ENCODE peak calls at places on chromosome 2, in five cellular contexts. P, B, I, T and F are unnamed samples.

GRCh38 chr2:98467082-98467536 is 22.5 kb downstream of the INPP4A start:
- DNase-seq in P (no peak), B (no peak), I (no peak), T (no peak), F (no peak)

GRCh38 chr2:57598552-57598951 is 448.1 kb upstream of the VRK2 start:
- DNase-seq in P (no peak), B (no peak), I (no peak), T (no peak), F (no peak)

GRCh38 chr2:240217431-240218301 is 77.2 kb upstream of the OTOS start:
- DNase-seq in P (no peak), B (no peak), I (no peak), T (no peak), F (no peak)

GRCh38 chr2:45342-46130 is 769 bp downstream of the FAM110C start:
- DNase-seq in P (no peak), B (no peak), I (no peak), T (no peak), F (no peak)

GRCh38 chr2:143252138-143252907 is 123.1 kb downstream of the ARHGAP15 start:
- DNase-seq in P (no peak), B (no peak), I (peak), T (no peak), F (no peak)

GRCh38 chr2:119387381-119388129 is 20.8 kb downstream of the DBI start:
- DNase-seq in P (no peak), B (no peak), I (peak), T (peak), F (peak)

GRCh38 chr2:37585295-37585908 is 86.0 kb downstream of the CDC42EP3 start:
- DNase-seq in P (no peak), B (no peak), I (peak), T (peak), F (peak)

GRCh38 chr2:108384662-108385393 is 7.1 kb downstream of the SULT1C4 start:
- DNase-seq in P (no peak), B (no peak), I (no peak), T (peak), F (no peak)

GRCh38 chr2:68714866-68715265 is 19.7 kb upstream of the ARHGAP25 start:
- DNase-seq in P (no peak), B (peak), I (no peak), T (peak), F (no peak)

GRCh38 chr2:216346781-216347180 is 25.5 kb downstream of the MARCHF4 start:
- DNase-seq in P (no peak), B (no peak), I (no peak), T (no peak), F (no peak)

GRCh38 chr2:237307495-237307894 is 106.5 kb downstream of the COL6A3 start:
- DNase-seq in P (no peak), B (no peak), I (no peak), T (no peak), F (no peak)

GRCh38 chr2:214649440-214650205 is 159.9 kb downstream of the BARD1 start:
- DNase-seq in P (no peak), B (no peak), I (peak), T (no peak), F (peak)

GRCh38 chr2:2007551-2008501 is 263.5 kb upstream of the PXDN start:
- DNase-seq in P (no peak), B (no peak), I (no peak), T (no peak), F (no peak)

GRCh38 chr2:58553937-58554336 is 312.8 kb upstream of the FANCL start:
- DNase-seq in P (no peak), B (no peak), I (peak), T (peak), F (no peak)

GRCh38 chr2:232420463-232421188 is 14.0 kb downstream of the ALPG start:
- DNase-seq in P (no peak), B (no peak), I (peak), T (peak), F (peak)

GRCh38 chr2:159131882-159132281 is 154.6 kb downstream of the WDSUB1 start:
- DNase-seq in P (peak), B (no peak), I (peak), T (no peak), F (peak)

GRCh38 chr2:120566331-120567035 is 169.2 kb upstream of the GLI2 start:
- DNase-seq in P (no peak), B (no peak), I (no peak), T (no peak), F (no peak)

GRCh38 chr2:149191915-149192314 is 138.5 kb upstream of the LYPD6 start:
- DNase-seq in P (no peak), B (no peak), I (peak), T (no peak), F (no peak)

GRCh38 chr2:46273225-46273863 is 23.9 kb upstream of the EPAS1 start:
- DNase-seq in P (no peak), B (no peak), I (peak), T (no peak), F (no peak)

GRCh38 chr2:226313071-226313470 is 486.5 kb downstream of the IRS1 start:
- DNase-seq in P (no peak), B (no peak), I (no peak), T (no peak), F (no peak)

GRCh38 chr2:103401621-103402020 is 639.8 kb downstream of the TMEM182 start:
- DNase-seq in P (no peak), B (no peak), I (peak), T (no peak), F (no peak)

GRCh38 chr2:204828191-204828590 is 282.9 kb downstream of the PARD3B start:
- DNase-seq in P (no peak), B (no peak), I (no peak), T (no peak), F (no peak)

GRCh38 chr2:230723363-230723762 is 10.7 kb downstream of the CAB39 start:
- DNase-seq in P (no peak), B (no peak), I (no peak), T (no peak), F (no peak)

GRCh38 chr2:237171396-237171795 is 85.7 kb downstream of the COPS8 start:
- DNase-seq in P (peak), B (no peak), I (peak), T (no peak), F (peak)

GRCh38 chr2:28346587-28346986 is 46.1 kb upstream of the FOSL2 start:
- DNase-seq in P (peak), B (no peak), I (no peak), T (no peak), F (peak)

GRCh38 chr2:26148501-26148900 is 24.4 kb upstream of the GAREM2 start:
- DNase-seq in P (no peak), B (no peak), I (no peak), T (no peak), F (peak)

GRCh38 chr2:64063924-64064331 is 44.7 kb upstream of the VPS54 start:
- DNase-seq in P (peak), B (no peak), I (peak), T (no peak), F (peak)

GRCh38 chr2:64062840-64063239 is 43.6 kb upstream of the VPS54 start:
- DNase-seq in P (peak), B (peak), I (peak), T (peak), F (peak)

GRCh38 chr2:64056021-64056420 is 36.8 kb upstream of the VPS54 start:
- DNase-seq in P (no peak), B (no peak), I (peak), T (no peak), F (no peak)

GRCh38 chr2:64063454-64063853 is 44.2 kb upstream of the VPS54 start:
- DNase-seq in P (no peak), B (no peak), I (no peak), T (no peak), F (no peak)

DNA sequence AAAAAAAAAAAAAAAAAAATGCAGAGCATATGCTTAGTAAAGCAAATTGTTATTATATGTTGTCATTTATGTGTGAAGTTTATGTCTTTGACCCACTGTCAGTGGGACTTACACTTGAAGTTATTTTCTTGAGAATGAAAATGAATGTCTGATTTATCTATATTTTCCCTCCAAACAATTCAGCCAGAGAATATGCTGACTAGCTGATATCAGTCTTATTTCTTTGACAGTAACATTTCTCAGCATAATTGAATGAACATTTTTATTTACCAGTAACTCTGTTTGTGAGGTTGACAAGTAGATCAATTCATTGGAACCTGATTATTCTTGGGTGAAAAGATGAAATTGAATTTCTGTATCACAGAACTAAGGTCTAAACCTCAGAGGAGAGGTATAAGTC is 40.0 kb upstream of the VPS54 start:
- DNase-seq in P (no peak), B (no peak), I (no peak), T (no peak), F (no peak)
- H3K4me3 ChIP-seq in P (no peak), B (no peak), I (no peak), T (no peak), F (no peak)

DNA sequence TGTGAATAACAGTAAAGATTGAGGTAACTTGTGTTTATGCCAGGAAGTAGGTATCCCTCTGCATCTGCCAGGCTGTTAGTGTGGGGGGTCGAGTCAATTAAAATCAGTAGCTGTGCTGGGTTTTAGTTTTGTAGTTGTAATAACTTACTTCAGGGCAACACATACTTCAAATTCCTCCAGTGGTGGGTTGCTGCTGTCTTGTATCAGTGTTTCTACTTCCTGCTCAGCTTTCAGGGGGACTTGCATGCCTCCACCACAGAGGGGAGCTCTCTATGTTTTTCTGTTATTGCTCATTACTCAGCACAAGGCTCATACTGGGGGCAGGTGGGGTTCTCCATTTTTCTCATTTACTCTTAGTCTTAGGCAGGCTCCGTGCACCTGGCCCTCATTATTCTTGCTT is 136.8 kb downstream of the CAPN13 start:
- DNase-seq in P (no peak), B (no peak), I (no peak), T (no peak), F (no peak)
- TF ChIP-seq CTCF in P (no peak), B (peak), I (no peak), T (no peak), F (no peak)

GRCh38 chr2:144518744-144519596 is 949 bp downstream of the ZEB2 start:
- DNase-seq in P (no peak), B (peak), I (no peak), T (peak), F (no peak)
- H3K4me3 ChIP-seq in P (peak), B (no peak), I (no peak), T (no peak), F (peak)

GRCh38 chr2:201362396-201362795 is 5.3 kb upstream of the FLACC1 start:
- DNase-seq in P (no peak), B (no peak), I (peak), T (no peak), F (peak)

GRCh38 chr2:201366166-201366565 is 9.0 kb upstream of the FLACC1 start:
- DNase-seq in P (no peak), B (no peak), I (no peak), T (no peak), F (no peak)

GRCh38 chr2:201361078-201361477 is 3.9 kb upstream of the FLACC1 start:
- DNase-seq in P (no peak), B (no peak), I (no peak), T (no peak), F (no peak)

GRCh38 chr2:201360256-201360655 is 3.1 kb upstream of the FLACC1 start:
- DNase-seq in P (no peak), B (no peak), I (no peak), T (no peak), F (no peak)

GRCh38 chr2:201363857-201364560 is 6.9 kb upstream of the FLACC1 start:
- DNase-seq in P (no peak), B (peak), I (peak), T (peak), F (peak)
- TF ChIP-seq CTCF in P (peak), B (peak), I (peak), T (peak), F (peak)

DNA sequence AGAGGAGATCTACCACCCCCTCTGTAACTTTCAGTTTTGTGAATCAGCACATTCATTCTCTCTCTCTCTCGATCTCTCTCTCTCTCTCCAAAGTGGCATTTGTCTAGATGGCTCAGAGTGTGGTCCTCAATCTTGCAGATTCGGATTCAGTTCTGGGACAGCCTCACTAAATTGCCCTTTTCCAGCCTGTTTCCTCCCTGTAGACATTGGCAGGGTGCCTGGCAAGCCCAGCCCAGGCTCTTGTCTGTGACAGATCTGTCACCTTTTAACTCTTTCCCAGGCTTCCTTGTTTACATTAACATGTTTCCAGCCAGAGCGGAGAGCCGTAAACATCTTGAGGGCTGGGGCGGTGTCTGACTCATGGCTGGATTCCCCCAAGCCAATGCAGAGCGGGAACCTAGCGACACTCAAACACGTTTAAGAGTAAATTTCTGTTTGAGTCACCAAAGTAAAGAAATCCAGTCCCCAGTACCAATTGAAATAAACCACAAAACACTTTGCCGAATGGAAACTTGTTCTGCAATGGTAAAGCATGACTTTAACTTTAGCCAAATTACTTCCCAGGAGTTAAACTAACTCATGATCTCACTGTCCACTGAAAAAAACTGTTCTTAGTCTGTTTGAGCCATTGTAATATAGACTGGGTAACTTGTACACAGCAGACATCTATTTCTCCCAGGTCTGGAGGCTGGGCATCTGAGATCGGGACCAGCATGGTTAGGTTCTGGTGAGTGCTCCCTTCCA is 6.6 kb upstream of the CYP27C1 start:
- DNase-seq in P (peak), B (peak), I (peak), T (peak), F (peak)
- H3K4me3 ChIP-seq in P (peak), B (no peak), I (no peak), T (no peak), F (no peak)

GRCh38 chr2:187138240-187138639 is 289.3 kb upstream of the ZSWIM2 start:
- DNase-seq in P (no peak), B (no peak), I (peak), T (peak), F (peak)
- TF ChIP-seq CTCF in P (peak), B (peak), I (peak), T (peak), F (peak)

GRCh38 chr2:104853401-104853925 is 452 bp upstream of the POU3F3 start:
- DNase-seq in P (no peak), B (no peak), I (no peak), T (no peak), F (no peak)

GRCh38 chr2:104855174-104856085 is 1.5 kb downstream of the POU3F3 start:
- DNase-seq in P (no peak), B (no peak), I (no peak), T (no peak), F (no peak)

GRCh38 chr2:104852161-104852689 is 1.7 kb upstream of the POU3F3 start:
- DNase-seq in P (no peak), B (no peak), I (no peak), T (no peak), F (no peak)

GRCh38 chr2:104854507-104855173 is 725 bp downstream of the POU3F3 start:
- DNase-seq in P (no peak), B (no peak), I (no peak), T (no peak), F (peak)

GRCh38 chr2:104853926-104854506 is at the start of gene POU3F3:
- DNase-seq in P (no peak), B (no peak), I (no peak), T (peak), F (peak)
- H3K4me3 ChIP-seq in P (no peak), B (peak), I (no peak), T (peak), F (peak)

DNA sequence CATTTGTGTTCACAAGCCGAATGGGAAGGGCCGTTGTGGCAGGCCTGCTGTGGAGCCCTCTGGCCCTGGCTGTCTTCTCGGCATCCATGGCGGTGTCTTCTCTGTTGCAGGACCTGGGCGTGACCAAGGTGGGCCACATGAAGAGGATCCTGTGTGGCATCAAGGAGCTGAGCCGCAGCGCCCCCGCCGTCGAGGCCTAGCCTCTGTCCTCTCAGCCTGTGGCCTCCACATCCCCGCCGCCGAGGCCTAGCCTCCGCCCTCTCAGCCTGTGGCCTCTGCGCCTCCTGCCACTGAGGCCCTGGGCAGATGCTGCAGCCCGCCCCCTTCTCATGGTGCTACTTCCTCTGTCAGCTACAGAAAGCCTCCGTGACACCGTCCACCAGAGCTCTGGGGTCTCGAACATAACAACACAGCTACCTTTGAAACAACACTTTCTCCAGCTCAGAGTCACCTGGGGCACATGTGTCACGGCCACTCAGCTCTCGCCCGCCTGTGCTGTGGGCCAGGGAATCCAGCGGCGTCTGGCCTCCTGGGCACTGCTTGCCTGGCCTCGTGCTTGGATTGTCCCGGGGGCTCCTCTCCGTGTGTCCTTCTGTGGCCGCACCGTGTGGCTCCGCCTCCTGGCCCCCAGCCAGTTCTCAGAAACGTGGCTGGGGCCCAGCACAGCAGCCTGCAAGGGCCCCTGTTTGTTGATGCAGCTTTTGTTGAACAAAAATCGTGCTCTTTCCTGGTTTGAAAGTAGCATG is 97.1 kb downstream of the USP40 start:
- DNase-seq in P (no peak), B (no peak), I (no peak), T (no peak), F (peak)
- TF ChIP-seq CTCF in P (no peak), B (no peak), I (no peak), T (no peak), F (no peak)